ENCODE peak calls at places on chromosomes 11 and 22, in five cellular contexts. V, M, F, J and W are unnamed samples. For H3K4me1, the result is how much of the 10 kb centered on the place peaks cover.

GRCh38 chr11:68643576-68643975 is 40.8 kb upstream of the GAL start:
- DNase-seq in V (no peak), M (peak), F (no peak), J (no peak), W (no peak)

GRCh38 chr11:64094463-64095223 is 58.9 kb downstream of the FLRT1 start:
- DNase-seq in V (no peak), M (no peak), F (no peak), J (no peak), W (no peak)

GRCh38 chr22:44318751-44319150 is 6.0 kb upstream of the SHISAL1 start:
- DNase-seq in V (no peak), M (no peak), F (no peak), J (no peak), W (no peak)

GRCh38 chr11:115652501-115652900 is 148.3 kb upstream of the CADM1 start:
- DNase-seq in V (no peak), M (no peak), F (no peak), J (no peak), W (no peak)

GRCh38 chr11:60657880-60658279 is 41.5 kb upstream of the MS4A8 start:
- DNase-seq in V (no peak), M (no peak), F (no peak), J (no peak), W (no peak)

GRCh38 chr11:19934828-19935259 is 222.2 kb downstream of the NAV2 start:
- DNase-seq in V (no peak), M (peak), F (no peak), J (no peak), W (no peak)

GRCh38 chr11:100918551-100919500 is 210.8 kb downstream of the PGR start:
- DNase-seq in V (no peak), M (no peak), F (no peak), J (no peak), W (no peak)

GRCh38 chr11:64788321-64789215 is 10.2 kb upstream of the SF1 start:
- DNase-seq in V (no peak), M (no peak), F (no peak), J (no peak), W (peak)

GRCh38 chr11:81634483-81634882 is 1099.2 kb downstream of the FAM181B start:
- DNase-seq in V (no peak), M (no peak), F (no peak), J (no peak), W (no peak)

GRCh38 chr11:96215094-96215782 is 127.8 kb downstream of the MAML2 start:
- DNase-seq in V (peak), M (peak), F (no peak), J (peak), W (no peak)
- H3K4me1 ChIP-seq in V (half or more), M (half or more), F (half or more), J (half or more), W (under half)

GRCh38 chr11:45663486-45664375 is 1.7 kb downstream of the CHST1 start:
- DNase-seq in V (no peak), M (peak), F (no peak), J (no peak), W (no peak)
- H3K4me3 ChIP-seq in V (no peak), M (peak), F (no peak), J (peak), W (peak)

GRCh38 chr11:847876-848275 is 5.2 kb downstream of the TSPAN4 start:
- DNase-seq in V (no peak), M (no peak), F (no peak), J (no peak), W (no peak)
- H3K4me1 ChIP-seq in V (under half), M (under half), F (under half), J (under half), W (under half)

DNA sequence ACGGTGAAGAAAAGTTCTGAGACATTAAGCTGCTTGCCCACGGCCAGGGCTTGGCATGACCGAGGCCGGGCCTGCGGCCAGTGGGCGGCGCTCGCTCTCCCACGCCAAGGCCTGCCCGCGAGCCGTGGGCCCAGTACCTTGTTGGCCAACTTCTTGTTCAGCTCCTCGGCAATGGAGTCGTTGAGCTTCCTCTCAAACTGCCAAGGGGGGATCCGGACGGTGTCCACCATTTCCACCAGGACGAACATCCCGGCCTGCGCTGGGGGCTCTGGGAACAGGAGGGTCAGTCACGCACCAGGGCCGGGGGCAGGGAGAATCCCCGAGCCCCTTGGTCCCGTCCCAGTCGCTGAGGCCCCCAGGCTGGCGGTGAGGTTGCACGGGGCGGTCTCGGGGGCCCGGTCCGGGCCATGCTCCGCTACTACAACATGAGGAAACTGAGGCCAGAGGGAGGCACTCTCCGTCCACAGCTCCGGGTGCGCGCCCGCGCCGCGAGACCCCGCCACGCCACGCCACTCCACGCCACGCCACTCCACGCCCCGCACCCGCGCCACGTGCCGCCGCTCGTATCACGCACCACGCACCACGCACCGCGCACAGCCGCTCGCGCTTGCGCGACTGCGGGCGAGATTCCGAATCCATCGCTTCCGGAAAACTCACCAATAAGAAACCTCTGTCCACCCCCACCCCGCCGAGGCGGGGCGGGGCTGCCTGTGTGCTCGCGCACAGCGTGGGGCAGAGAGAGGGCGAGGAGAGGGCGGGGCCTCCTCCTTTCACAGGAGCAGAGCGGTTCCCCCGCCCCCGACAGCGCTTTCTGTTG is at the start of gene POLR3H:
- DNase-seq in V (peak), M (peak), F (peak), J (peak), W (peak)
- H3K4me3 ChIP-seq in V (peak), M (peak), F (peak), J (peak), W (peak)

GRCh38 chr22:24137595-24137994 is 43.7 kb upstream of the SUSD2 start:
- DNase-seq in V (no peak), M (peak), F (no peak), J (no peak), W (no peak)
- H3K4me1 ChIP-seq in V (under half), M (under half), F (under half), J (under half), W (under half)